ENCODE peak calls at places on chromosomes 6 and 20, in eight cellular contexts. I, E, O, X, Y, C, N and A are unnamed samples.

GRCh38 chr6:120671519-120671918 is 662.8 kb downstream of the TBC1D32 start:
- DNase-seq in N (no peak), I (no peak), X (peak), C (no peak), E (no peak), Y (no peak), O (no peak), A (no peak)

GRCh38 chr20:36720510-36720909 is 25.4 kb downstream of the NDRG3 start:
- DNase-seq in I (no peak), E (no peak), N (no peak), C (no peak), Y (no peak), X (no peak), O (no peak), A (no peak)

GRCh38 chr20:33281550-33282146 is 1.4 kb upstream of the BPIFB1 start:
- DNase-seq in Y (no peak), N (no peak), O (no peak), E (no peak), C (peak), X (no peak), I (no peak), A (no peak)

GRCh38 chr20:50645253-50646068 is 45.9 kb downstream of the RIPOR3 start:
- DNase-seq in C (peak), N (no peak), I (peak), O (no peak), E (peak), Y (peak), X (peak), A (peak)

GRCh38 chr6:129683606-129684322 is 26.2 kb downstream of the ARHGAP18 start:
- DNase-seq in O (peak), Y (peak), N (peak), X (peak), C (peak), E (peak), I (peak), A (peak)

GRCh38 chr6:35643162-35643535 is 45.6 kb downstream of the FKBP5 start:
- DNase-seq in E (no peak), C (no peak), I (no peak), O (no peak), Y (no peak), N (no peak), X (no peak), A (no peak)

GRCh38 chr20:63520594-63520938 is at the start of gene PPDPF:
- DNase-seq in N (no peak), C (peak), E (peak), I (peak), Y (peak), X (peak), O (peak), A (peak)

GRCh38 chr6:125444234-125444949 is 142.6 kb upstream of the HDDC2 start:
- DNase-seq in E (peak), O (no peak), X (no peak), C (peak), I (peak), N (no peak), Y (peak), A (no peak)

GRCh38 chr20:20196610-20197009 is 144.3 kb downstream of the CFAP61 start:
- DNase-seq in C (no peak), X (no peak), N (no peak), I (no peak), O (no peak), E (no peak), Y (no peak), A (no peak)

GRCh38 chr20:23632711-23633573 is 4.8 kb downstream of the CST3 start:
- DNase-seq in E (no peak), C (no peak), Y (no peak), X (no peak), O (no peak), I (no peak), N (no peak), A (no peak)

GRCh38 chr6:40160826-40161225 is 226.6 kb upstream of the MOCS1 start:
- DNase-seq in O (no peak), Y (no peak), C (no peak), X (no peak), E (no peak), N (no peak), I (no peak), A (peak)

GRCh38 chr20:7772376-7772775 is 167.9 kb downstream of the HAO1 start:
- DNase-seq in E (no peak), N (no peak), I (no peak), Y (peak), O (no peak), X (peak), C (peak), A (peak)

GRCh38 chr6:14713008-14713452 is 532.8 kb upstream of the JARID2 start:
- DNase-seq in I (no peak), C (peak), N (no peak), X (peak), E (peak), Y (peak), O (no peak), A (peak)

GRCh38 chr6:148395583-148396101 is 53.0 kb downstream of the SASH1 start:
- DNase-seq in E (peak), O (no peak), X (no peak), N (no peak), Y (no peak), I (no peak), C (no peak), A (peak)

GRCh38 chr6:3385660-3386151 is 71.1 kb downstream of the SLC22A23 start:
- DNase-seq in E (no peak), O (peak), Y (peak), C (no peak), I (peak), X (no peak), N (no peak), A (no peak)

GRCh38 chr6:125759184-125759902 is 9.9 kb downstream of the HEY2 start:
- DNase-seq in E (no peak), O (no peak), Y (no peak), X (peak), I (no peak), C (no peak), N (no peak), A (no peak)

GRCh38 chr6:73262701-73263569 is at the start of gene KHDC1:
- DNase-seq in E (peak), N (no peak), I (peak), X (peak), C (peak), Y (peak), O (peak), A (peak)

GRCh38 chr6:116409756-116410155 is 39.0 kb downstream of the DSE start:
- DNase-seq in I (no peak), X (no peak), E (no peak), O (no peak), N (no peak), Y (no peak), C (no peak), A (no peak)

GRCh38 chr6:41958022-41958856 is 16.6 kb upstream of the CCND3 start:
- DNase-seq in Y (no peak), O (no peak), E (no peak), I (no peak), N (no peak), X (no peak), C (no peak), A (no peak)

GRCh38 chr20:19973920-19974620 is 43.1 kb upstream of the NAA20 start:
- DNase-seq in X (no peak), I (peak), Y (peak), N (peak), C (peak), E (peak), O (peak), A (peak)

GRCh38 chr20:36642136-36642535 is 3.9 kb downstream of the SLA2 start:
- DNase-seq in Y (no peak), N (no peak), I (no peak), C (no peak), O (no peak), X (no peak), E (no peak), A (no peak)

GRCh38 chr20:44029848-44030230 is 115.2 kb downstream of the TOX2 start:
- DNase-seq in X (no peak), E (no peak), Y (no peak), I (no peak), N (no peak), C (no peak), O (peak), A (no peak)

GRCh38 chr6:131789219-131789618 is 18.6 kb upstream of the ENPP1 start:
- DNase-seq in E (no peak), N (no peak), O (no peak), X (no peak), I (no peak), C (no peak), Y (peak), A (no peak)

GRCh38 chr6:89489078-89489477 is 56.1 kb downstream of the ANKRD6 start:
- DNase-seq in I (no peak), O (no peak), Y (no peak), X (no peak), E (no peak), N (no peak), C (no peak), A (no peak)

GRCh38 chr20:37886851-37887297 is 16.1 kb upstream of the VSTM2L start:
- DNase-seq in I (no peak), N (no peak), C (no peak), Y (no peak), X (no peak), E (peak), O (no peak), A (no peak)

GRCh38 chr6:77457720-77458349 is 5.5 kb downstream of the HTR1B start:
- DNase-seq in E (peak), I (peak), C (peak), N (peak), X (peak), O (peak), Y (peak), A (peak)

GRCh38 chr20:47030271-47030810 is 135.7 kb downstream of the EYA2 start:
- DNase-seq in O (no peak), E (no peak), I (no peak), C (no peak), X (no peak), N (no peak), Y (no peak), A (no peak)

GRCh38 chr6:52399511-52400315 is 20.4 kb upstream of the EFHC1 start:
- DNase-seq in N (no peak), O (no peak), I (peak), E (no peak), Y (peak), C (peak), X (peak), A (peak)

GRCh38 chr20:63323298-63323820 is 30.4 kb downstream of the COL20A1 start:
- DNase-seq in I (no peak), C (no peak), N (no peak), O (peak), Y (no peak), X (peak), E (no peak), A (no peak)

GRCh38 chr6:146664871-146665270 is 66.1 kb downstream of the ADGB start:
- DNase-seq in X (no peak), E (no peak), O (no peak), N (no peak), I (no peak), C (no peak), Y (no peak), A (no peak)

GRCh38 chr6:110596354-110596753 is 119.9 kb upstream of the SLC22A16 start:
- DNase-seq in I (no peak), O (no peak), E (no peak), C (no peak), Y (no peak), N (no peak), X (no peak), A (no peak)

GRCh38 chr20:41452226-41452625 is 85.6 kb upstream of the EMILIN3 start:
- DNase-seq in E (no peak), Y (no peak), C (no peak), X (no peak), N (no peak), O (no peak), I (no peak), A (no peak)

GRCh38 chr6:52887912-52888535 is 21.5 kb downstream of the GSTA3 start:
- DNase-seq in X (no peak), C (no peak), E (no peak), O (no peak), Y (no peak), N (no peak), I (no peak), A (peak)

GRCh38 chr20:17898548-17898994 is 70.0 kb downstream of the SNX5 start:
- DNase-seq in I (peak), N (peak), E (peak), Y (peak), X (peak), C (peak), O (peak), A (peak)

GRCh38 chr6:139014945-139015344 is 13.6 kb upstream of the ABRACL start:
- DNase-seq in Y (no peak), I (no peak), X (no peak), O (no peak), E (no peak), C (peak), N (no peak), A (no peak)

GRCh38 chr20:1397710-1398109 is 4.9 kb upstream of the FKBP1A start:
- DNase-seq in O (peak), C (no peak), X (no peak), N (no peak), E (no peak), I (no peak), Y (no peak), A (no peak)
- TF ChIP-seq CTCF in O (no peak), C (no peak), X (peak), N (no peak), E (peak), I (peak), Y (peak), A (no peak)

GRCh38 chr20:3613821-3614440 is 49.3 kb downstream of the GFRA4 start:
- DNase-seq in X (no peak), E (no peak), N (no peak), O (no peak), Y (peak), C (no peak), I (no peak), A (peak)
- H3K4me3 ChIP-seq in X (no peak), E (no peak), N (no peak), O (no peak), Y (no peak), C (no peak), I (no peak), A (no peak)

DNA sequence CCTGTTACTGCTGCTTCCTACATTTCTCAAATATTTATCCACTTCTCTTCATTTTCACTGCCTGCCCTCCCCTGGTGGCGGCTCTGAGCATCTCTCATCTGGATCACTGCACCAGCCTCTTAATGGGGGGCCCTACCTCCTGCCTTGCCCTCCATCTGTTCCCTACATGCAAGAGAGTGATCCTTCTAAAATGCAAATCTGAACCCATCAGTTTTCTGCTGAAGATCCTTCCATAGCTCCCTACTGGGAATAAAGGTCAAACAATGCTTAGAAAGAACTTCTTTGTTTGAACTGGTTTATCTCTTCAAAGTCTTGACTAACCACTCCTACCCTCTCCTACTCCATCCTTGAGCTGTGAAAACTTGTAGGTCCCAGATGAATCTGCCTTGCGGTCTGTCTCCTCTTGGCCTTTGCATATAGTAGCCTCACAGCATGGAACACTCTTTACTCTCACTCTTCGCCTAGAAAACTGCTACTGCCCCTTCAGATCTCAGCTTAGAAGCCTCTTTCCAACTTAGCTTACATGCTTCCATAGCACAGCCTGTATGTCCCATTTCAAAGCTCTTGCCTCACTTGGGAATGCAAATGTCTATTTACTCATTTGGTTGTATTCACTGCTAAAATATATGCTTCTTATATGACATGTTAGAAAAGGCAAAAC is 119.3 kb downstream of the QRSL1 start:
- DNase-seq in N (no peak), O (no peak), Y (no peak), C (no peak), I (no peak), E (no peak), X (no peak), A (no peak)
- TF ChIP-seq CTCF in N (no peak), O (no peak), Y (no peak), C (no peak), I (no peak), E (no peak), X (no peak), A (peak)

DNA sequence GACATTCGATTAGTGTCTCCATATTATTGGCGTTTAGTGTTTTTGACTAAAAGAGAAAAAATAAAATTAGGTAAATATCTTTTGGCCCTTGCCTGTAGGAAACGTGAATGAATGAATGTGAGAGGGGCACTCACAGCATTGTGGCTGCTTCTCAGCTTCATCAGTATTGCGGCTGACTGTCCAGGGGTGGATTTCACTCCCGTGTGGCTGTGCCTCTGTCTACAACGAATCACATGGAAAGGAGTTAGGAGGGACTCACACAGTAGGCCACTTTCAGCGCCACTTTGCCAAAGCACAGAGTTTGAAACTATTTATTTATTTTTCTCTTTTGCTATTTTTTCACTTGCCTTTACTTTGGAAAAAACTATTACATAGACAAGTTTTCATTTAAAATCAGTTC is 805 bp downstream of the TAGAP start:
- DNase-seq in E (no peak), Y (no peak), C (no peak), O (no peak), X (no peak), N (no peak), I (no peak), A (no peak)
- H3K4me3 ChIP-seq in E (no peak), Y (no peak), C (no peak), O (no peak), X (no peak), N (peak), I (no peak), A (no peak)

DNA sequence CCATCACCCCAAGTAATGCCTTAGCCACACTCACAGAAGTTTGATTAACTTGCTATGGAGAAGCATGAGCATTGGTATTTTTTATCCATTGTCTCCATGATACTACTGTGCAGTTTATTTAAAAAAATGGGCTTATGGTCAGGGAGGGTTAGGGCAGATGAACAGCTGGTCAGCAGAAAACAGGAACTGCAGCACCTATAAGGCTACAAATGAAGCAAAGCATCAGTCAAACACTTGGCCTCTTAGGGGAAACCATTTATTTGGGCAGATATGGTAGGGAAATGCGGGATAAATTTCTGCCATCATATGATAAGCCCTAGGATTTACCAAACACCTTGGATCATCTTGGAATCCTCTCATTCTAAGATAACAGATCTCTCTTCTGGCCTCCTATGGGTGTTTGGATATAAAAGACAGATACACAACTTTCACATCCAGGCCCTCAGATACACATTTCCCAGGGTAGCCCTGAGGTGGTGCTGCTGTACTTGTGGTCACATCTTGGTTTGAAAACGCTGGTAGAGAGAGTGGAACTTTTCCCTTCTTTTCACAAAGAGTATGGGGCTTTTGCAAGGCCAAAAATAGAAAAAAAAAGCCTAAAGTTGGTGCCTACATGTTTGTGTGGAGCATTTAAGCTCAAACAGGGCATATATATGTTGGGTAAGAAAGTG is 42.8 kb upstream of the AHI1 start:
- DNase-seq in E (no peak), I (no peak), X (peak), Y (peak), O (no peak), N (no peak), C (no peak), A (no peak)
- TF ChIP-seq CTCF in E (peak), I (no peak), X (no peak), Y (peak), O (no peak), N (no peak), C (no peak), A (no peak)

GRCh38 chr6:158231551-158232444 is 63.6 kb downstream of the GTF2H5 start:
- DNase-seq in I (peak), X (peak), O (peak), Y (peak), E (peak), N (peak), C (peak), A (peak)
- H3K4me3 ChIP-seq in I (peak), X (peak), O (peak), Y (peak), E (peak), N (peak), C (peak), A (peak)

GRCh38 chr6:83518946-83519489 is 6.7 kb downstream of the PRSS35 start:
- DNase-seq in X (peak), C (no peak), E (no peak), Y (peak), N (no peak), I (no peak), O (no peak), A (no peak)
- TF ChIP-seq CTCF in X (peak), C (no peak), E (peak), Y (peak), N (no peak), I (no peak), O (no peak), A (no peak)

GRCh38 chr6:2111162-2111677 is 134.2 kb downstream of the GMDS start:
- DNase-seq in E (no peak), N (no peak), I (no peak), O (no peak), Y (peak), X (peak), C (no peak), A (peak)
- H3K4me3 ChIP-seq in E (no peak), N (no peak), I (no peak), O (no peak), Y (no peak), X (no peak), C (no peak), A (no peak)